ENCODE peak calls at places on chromosomes 6 and 20, in seven cellular contexts. G, I, P, E, X, H and Z are unnamed samples.

GRCh38 chr20:4243071-4243470 is 227.7 kb upstream of the RNF24 start:
- DNase-seq in G (no peak), I (no peak), P (no peak), E (peak; percentile 48), X (no peak), H (no peak), Z (no peak)

GRCh38 chr6:140979642-140980091 is 1153.1 kb upstream of the GJE1 start:
- DNase-seq in G (no peak), I (no peak), P (no peak), E (peak; percentile 95), X (no peak), H (peak; percentile 68), Z (no peak)

GRCh38 chr20:63281741-63282665 is 9.4 kb downstream of the ARFGAP1 start:
- DNase-seq in G (no peak), I (no peak), P (no peak), E (no peak), X (no peak), H (peak; percentile 89), Z (peak; percentile 82)

GRCh38 chr6:161033667-161034066 is 42.1 kb downstream of the MAP3K4 start:
- DNase-seq in G (no peak), I (no peak), P (no peak), E (no peak), X (no peak), H (no peak), Z (no peak)

GRCh38 chr6:53466257-53466656 is 78.6 kb downstream of the GCLC start:
- DNase-seq in G (no peak), I (no peak), P (no peak), E (peak; percentile 53), X (no peak), H (no peak), Z (no peak)

GRCh38 chr6:32415521-32416019 is 8.6 kb upstream of the BTNL2 start:
- DNase-seq in G (peak; percentile 61), I (peak; percentile 17), P (peak; percentile 64), E (peak; percentile 83), X (peak; percentile 58), H (peak; percentile 71), Z (peak; percentile 75)

GRCh38 chr6:33983721-33984465 is 162.0 kb downstream of the GRM4 start:
- DNase-seq in G (no peak), I (no peak), P (no peak), E (no peak), X (no peak), H (no peak), Z (no peak)

GRCh38 chr6:34570066-34570833 is 14.1 kb upstream of the SPDEF start:
- DNase-seq in G (no peak), I (no peak), P (no peak), E (no peak), X (no peak), H (no peak), Z (no peak)

GRCh38 chr6:89352329-89353117 is at the start of gene UBE2J1:
- DNase-seq in G (peak; percentile 67), I (peak; percentile 66), P (no peak), E (peak; percentile 98), X (peak; percentile 87), H (peak; percentile 93), Z (peak; percentile 99)

GRCh38 chr6:53718597-53719460 is 53.3 kb upstream of the KLHL31 start:
- DNase-seq in G (peak; percentile 30), I (peak; percentile 76), P (no peak), E (peak; percentile 76), X (peak; percentile 78), H (peak; percentile 83), Z (no peak)